ENCODE peak calls at places on chromosomes 16 and 17, in five cellular contexts. D is MM.1S, V is AG10803, U is GM12865, F is adipocyte. E is an unnamed sample.

GRCh38 chr16:79172306-79172705 is 428.2 kb downstream of the MAF start:
- DNase-seq in D (no peak), V (no peak), U (no peak), F (no peak), E (no peak)

GRCh38 chr17:44007346-44008204 is 3.2 kb downstream of the NAGS start:
- DNase-seq in D (peak), V (no peak), U (no peak), F (peak), E (peak)

GRCh38 chr17:7191571-7192270 is 12.6 kb upstream of the ASGR1 start:
- DNase-seq in D (peak), V (no peak), U (peak), F (peak), E (peak)

GRCh38 chr17:76734080-76734840 is 2.9 kb downstream of the SRSF2 start:
- DNase-seq in D (no peak), V (no peak), U (peak), F (peak), E (peak)

GRCh38 chr16:19138601-19139000 is 24.8 kb downstream of the ITPRIPL2 start:
- DNase-seq in D (no peak), V (peak), U (no peak), F (peak), E (peak)

GRCh38 chr16:67015317-67015731 is 13.6 kb upstream of the CBFB start:
- DNase-seq in D (no peak), V (no peak), U (no peak), F (no peak), E (no peak)

GRCh38 chr16:68093816-68094613 is 8.8 kb downstream of the NFATC3 start:
- DNase-seq in D (peak), V (peak), U (no peak), F (peak), E (peak)

GRCh38 chr16:85687651-85688471 is 893 bp downstream of the GINS2 start:
- DNase-seq in D (no peak), V (no peak), U (no peak), F (no peak), E (no peak)